ENCODE peak calls at places on chromosomes 12 and 14, in nine cellular contexts. E is activated gamma-delta T cell treated with Interleukin-2 at 50 U/mL for 16 hours; P is NT2/D1; L is HT-29; V is NCI-H510A treated with DMSO at 0.1 percent for 48 hours; S is T-helper 9 cell; I is stomach; W is HS-27A; G is activated CD8-positive, alpha-beta memory T cell treated with anti-CD3 and anti-CD28 coated beads for 4 hours. D is an unnamed sample.

GRCh38 chr12:127355061-127355820 is 911.7 kb upstream of the TMEM132C start:
- DNase-seq in E (no peak), L (peak), W (no peak), P (no peak), V (no peak), S (no peak), G (no peak), I (no peak), D (no peak)

GRCh38 chr12:89343127-89343526 is 9.2 kb downstream of the DUSP6 start:
- DNase-seq in P (no peak), E (no peak), V (no peak), L (no peak), G (no peak), S (no peak), W (no peak), I (no peak), D (no peak)

GRCh38 chr12:102652645-102653313 is 172.4 kb upstream of the IGF1 start:
- DNase-seq in V (no peak), S (no peak), W (no peak), E (no peak), G (no peak), I (no peak), P (no peak), L (no peak), D (no peak)

GRCh38 chr12:22728989-22729388 is 104.0 kb downstream of the ETNK1 start:
- DNase-seq in V (no peak), I (no peak), L (no peak), G (no peak), P (no peak), S (no peak), W (no peak), E (no peak), D (no peak)

GRCh38 chr12:56197921-56198635 is 8.8 kb upstream of the SMARCC2 start:
- DNase-seq in L (no peak), S (no peak), W (no peak), E (no peak), G (no peak), I (no peak), V (no peak), P (no peak), D (no peak)

GRCh38 chr14:89330236-89331002 is 86.6 kb downstream of the FOXN3 start:
- DNase-seq in I (no peak), V (no peak), L (no peak), G (no peak), P (no peak), W (no peak), E (no peak), S (no peak), D (no peak)

GRCh38 chr12:111420494-111420893 is 14.8 kb downstream of the SH2B3 start:
- DNase-seq in P (no peak), E (no peak), I (no peak), G (no peak), V (no peak), L (no peak), W (no peak), S (no peak), D (no peak)

GRCh38 chr14:90193925-90194324 is 62.4 kb upstream of the PSMC1 start:
- DNase-seq in E (no peak), S (no peak), I (no peak), L (peak), G (no peak), P (no peak), W (no peak), V (no peak), D (no peak)

GRCh38 chr14:28661171-28661772 is 105.3 kb upstream of the FOXG1 start:
- DNase-seq in L (no peak), I (no peak), E (no peak), W (peak), G (no peak), P (peak), V (no peak), S (no peak), D (no peak)

GRCh38 chr12:20507711-20508110 is 139.4 kb downstream of the PDE3A start:
- DNase-seq in L (no peak), W (no peak), E (no peak), G (no peak), V (no peak), S (no peak), I (no peak), P (no peak), D (no peak)

GRCh38 chr12:104695453-104696148 is 238.9 kb downstream of the CHST11 start:
- DNase-seq in W (peak), V (no peak), G (peak), P (no peak), L (no peak), S (peak), I (no peak), E (peak), D (peak)

GRCh38 chr12:45681469-45681868 is 48.0 kb upstream of the ARID2 start:
- DNase-seq in I (no peak), V (no peak), P (no peak), L (no peak), G (no peak), S (no peak), E (no peak), W (no peak), D (no peak)

GRCh38 chr12:122799635-122800243 is 25.4 kb downstream of the CCDC62 start:
- DNase-seq in G (no peak), W (no peak), E (no peak), S (no peak), P (no peak), I (no peak), L (no peak), V (no peak), D (no peak)

GRCh38 chr12:125142601-125143000 is 77.4 kb downstream of the AACS start:
- DNase-seq in P (no peak), E (no peak), I (no peak), G (no peak), V (no peak), S (no peak), L (no peak), W (no peak), D (no peak)

GRCh38 chr14:25607095-25607657 is 557.2 kb upstream of the STXBP6 start:
- DNase-seq in V (no peak), P (no peak), S (no peak), E (no peak), I (no peak), G (no peak), W (no peak), L (no peak), D (no peak)

GRCh38 chr12:12804432-12804886 is 8.7 kb upstream of the DDX47 start:
- DNase-seq in I (no peak), P (no peak), L (peak), V (no peak), G (no peak), W (no peak), E (no peak), S (no peak), D (no peak)

GRCh38 chr14:50007123-50007903 is 109.1 kb downstream of the VCPKMT start:
- DNase-seq in V (no peak), G (no peak), L (peak), I (no peak), W (no peak), S (no peak), P (no peak), E (no peak), D (no peak)

GRCh38 chr14:76780875-76781647 is 19.8 kb downstream of the VASH1 start:
- DNase-seq in P (no peak), S (no peak), E (no peak), L (no peak), V (no peak), G (no peak), W (no peak), I (no peak), D (no peak)

GRCh38 chr12:93137656-93138612 is 208.8 kb upstream of the EEA1 start:
- DNase-seq in I (no peak), P (no peak), V (no peak), G (no peak), L (no peak), E (no peak), W (peak), S (no peak), D (no peak)

GRCh38 chr12:94140556-94140955 is 7.8 kb upstream of the PLXNC1 start:
- DNase-seq in L (peak), W (no peak), E (peak), I (peak), G (no peak), S (peak), P (no peak), V (no peak), D (peak)

GRCh38 chr14:24630087-24630871 is 3.7 kb downstream of the GZMB start:
- DNase-seq in W (no peak), E (no peak), I (no peak), S (no peak), L (no peak), P (no peak), V (no peak), G (no peak), D (no peak)

GRCh38 chr12:124917135-124917840 is 2.8 kb upstream of the UBC start:
- DNase-seq in I (peak), S (peak), P (peak), G (peak), E (peak), L (peak), V (no peak), W (peak), D (no peak)

GRCh38 chr14:98941481-98941880 is 330.5 kb downstream of the BCL11B start:
- DNase-seq in E (no peak), L (no peak), G (no peak), W (no peak), I (no peak), V (no peak), S (no peak), P (no peak), D (no peak)

GRCh38 chr12:94458882-94459772 is 540 bp downstream of the CEP83 start:
- DNase-seq in I (no peak), E (no peak), P (no peak), V (peak), S (no peak), G (no peak), L (peak), W (peak), D (no peak)

GRCh38 chr12:121009744-121010143 is 6.5 kb downstream of the C12orf43 start:
- DNase-seq in V (peak), I (peak), S (no peak), W (no peak), P (peak), L (peak), G (no peak), E (no peak), D (no peak)

GRCh38 chr14:105132921-105133320 is 35.7 kb downstream of the JAG2 start:
- DNase-seq in L (no peak), S (no peak), I (no peak), P (no peak), W (no peak), V (no peak), E (no peak), G (no peak), D (no peak)

GRCh38 chr12:95385246-95385645 is 88.7 kb upstream of the METAP2 start:
- DNase-seq in W (no peak), V (no peak), E (no peak), G (no peak), I (no peak), P (no peak), S (no peak), L (no peak), D (no peak)

GRCh38 chr12:83067981-83068380 is 381.3 kb downstream of the TMTC2 start:
- DNase-seq in S (no peak), P (no peak), E (no peak), V (no peak), I (no peak), G (no peak), W (no peak), L (no peak), D (no peak)

GRCh38 chr12:55707841-55708694 is at the start of gene ITGA7:
- DNase-seq in E (peak), I (peak), G (no peak), W (no peak), V (peak), S (peak), L (no peak), P (peak), D (peak)

GRCh38 chr14:100297320-100298300 is 8.6 kb downstream of the SLC25A29 start:
- DNase-seq in P (no peak), V (no peak), I (peak), W (no peak), E (no peak), G (no peak), S (no peak), L (no peak), D (no peak)

GRCh38 chr12:33825986-33826602 is 196.2 kb upstream of the ALG10 start:
- DNase-seq in S (no peak), E (no peak), V (no peak), I (no peak), P (no peak), W (no peak), L (no peak), G (no peak), D (no peak)

GRCh38 chr14:92380131-92380530 is 57.2 kb downstream of the SLC24A4 start:
- DNase-seq in L (no peak), I (no peak), V (no peak), G (no peak), E (no peak), W (no peak), P (no peak), S (no peak), D (no peak)

GRCh38 chr14:66651536-66652220 is 143.7 kb downstream of the GPHN start:
- DNase-seq in S (no peak), W (no peak), I (no peak), E (no peak), G (no peak), V (no peak), P (no peak), L (no peak), D (no peak)